ENCODE peak calls at places on chromosomes 13 and 19, in seven cellular contexts. P is adipocyte; B is nucleus accumbens; J is stimulated activated CD4-positive, alpha-beta T cell treated with anti-CD3 and anti-CD28 coated beads, TNF-alpha, amount 100 ng/mL, for 48 hours; T is WTC11; A is EL; R is HT-29. G is an unnamed sample.

GRCh38 chr19:33624586-33625153 is 2.9 kb downstream of the CHST8 start:
- DNase-seq in P (no peak), T (no peak), J (no peak), A (no peak), R (no peak), B (no peak), G (no peak)

GRCh38 chr19:13507053-13507611 is 853 bp upstream of the CACNA1A start:
- DNase-seq in B (no peak), R (no peak), P (peak; percentile 4), T (peak; percentile 32), J (no peak), A (peak; percentile 10), G (peak; percentile 6)

GRCh38 chr19:3046621-3047306 is 15.5 kb downstream of the TLE5 start:
- DNase-seq in R (no peak), T (no peak), P (peak; percentile 26), J (no peak), A (no peak), B (no peak), G (no peak)

GRCh38 chr13:74839656-74840055 is 642.3 kb downstream of the TBC1D4 start:
- DNase-seq in A (peak; percentile 1), J (no peak), R (no peak), P (no peak), B (no peak), T (no peak), G (no peak)

GRCh38 chr19:48646912-48647216 is 877 bp upstream of the CA11 start:
- DNase-seq in A (no peak), P (no peak), T (no peak), J (no peak), B (no peak), R (no peak), G (no peak)

GRCh38 chr13:30153871-30154426 is 153.4 kb downstream of the KATNAL1 start:
- DNase-seq in T (peak; percentile 25), B (no peak), R (no peak), J (no peak), P (peak; percentile 49), A (peak; percentile 39), G (peak; percentile 64)

GRCh38 chr19:20397292-20397691 is 168.3 kb downstream of the ZNF737 start:
- DNase-seq in T (no peak), P (no peak), A (no peak), J (no peak), B (no peak), R (no peak), G (no peak)

GRCh38 chr13:83634601-83635000 is 247.7 kb downstream of the SLITRK1 start:
- DNase-seq in A (no peak), R (no peak), T (no peak), P (no peak), B (peak; percentile 36), J (no peak), G (no peak)

GRCh38 chr19:55368701-55369563 is 1.3 kb downstream of the IL11 start:
- DNase-seq in T (peak; percentile 49), J (no peak), A (peak; percentile 78), B (no peak), R (no peak), P (peak; percentile 86), G (peak; percentile 74)

GRCh38 chr19:50580970-50581636 is 12.9 kb upstream of the LRRC4B start:
- DNase-seq in R (no peak), P (no peak), B (no peak), A (no peak), J (no peak), T (no peak), G (no peak)

GRCh38 chr19:55383789-55384575 is at the start of gene TMEM238:
- DNase-seq in P (peak; percentile 77), J (peak; percentile 56), R (peak; percentile 88), A (peak; percentile 70), B (no peak), T (peak; percentile 73), G (peak; percentile 74)

GRCh38 chr13:44748439-44748838 is 172.3 kb upstream of the TSC22D1 start:
- DNase-seq in R (no peak), P (no peak), B (no peak), A (no peak), T (no peak), J (no peak), G (no peak)

GRCh38 chr19:48206402-48207093 is 36.1 kb downstream of the ZSWIM9 start:
- DNase-seq in R (no peak), J (no peak), P (no peak), T (no peak), B (no peak), A (no peak), G (no peak)